ENCODE peak calls at places on chromosomes 6 and 20, in six cellular contexts. D is GM20000; E is T-cell; K is posterior cingulate gyrus; P is effector CD4-positive, alpha-beta T cell; V is lower leg skin. S is an unnamed sample.

GRCh38 chr6:162050579-162050978 is 677.0 kb downstream of the PRKN start:
- DNase-seq in P (no peak), D (no peak), V (no peak), E (no peak), K (no peak), S (no peak)

GRCh38 chr20:42945194-42945593 is 244.5 kb downstream of the PTPRT start:
- DNase-seq in D (no peak), E (no peak), P (no peak), K (no peak), V (no peak), S (no peak)

GRCh38 chr20:4573564-4574355 is 147.9 kb upstream of the PRND start:
- DNase-seq in P (no peak), V (no peak), E (no peak), K (no peak), D (no peak), S (no peak)

GRCh38 chr6:139931746-139932145 is 557.3 kb upstream of the CITED2 start:
- DNase-seq in K (no peak), V (no peak), D (no peak), E (no peak), P (no peak), S (no peak)

GRCh38 chr6:20924911-20925543 is 390.8 kb downstream of the CDKAL1 start:
- DNase-seq in E (no peak), K (no peak), P (no peak), V (no peak), D (no peak), S (no peak)

GRCh38 chr6:157885876-157886275 is 62.8 kb downstream of the SNX9 start:
- DNase-seq in P (no peak), D (no peak), E (no peak), K (no peak), V (no peak), S (no peak)

GRCh38 chr6:130012728-130013127 is 5.7 kb upstream of the L3MBTL3 start:
- DNase-seq in D (no peak), K (no peak), E (no peak), V (no peak), P (no peak), S (no peak)

GRCh38 chr6:116011096-116011401 is 49.6 kb downstream of the FRK start:
- DNase-seq in V (no peak), E (no peak), D (no peak), P (no peak), K (no peak), S (no peak)

GRCh38 chr6:116220172-116220571 is 33.7 kb downstream of the TSPYL4 start:
- DNase-seq in D (no peak), E (no peak), V (no peak), P (no peak), K (peak), S (no peak)

GRCh38 chr6:151067684-151068596 is 171.8 kb upstream of the AKAP12 start:
- DNase-seq in E (no peak), K (no peak), D (no peak), V (peak), P (no peak), S (no peak)

GRCh38 chr6:43219119-43219518 is 10.2 kb downstream of the DNPH1 start:
- DNase-seq in P (no peak), V (no peak), E (no peak), K (no peak), D (no peak), S (no peak)

GRCh38 chr20:45010399-45010828 is 44.1 kb downstream of the STK4 start:
- DNase-seq in P (no peak), D (no peak), E (no peak), V (no peak), K (no peak), S (no peak)

GRCh38 chr6:105952762-105953700 is 133.1 kb upstream of the PRDM1 start:
- DNase-seq in E (no peak), P (no peak), K (no peak), V (no peak), D (no peak), S (no peak)

GRCh38 chr6:150599199-150600002 is at the start of gene PLEKHG1:
- DNase-seq in P (peak), D (peak), V (peak), E (peak), K (peak), S (no peak)

GRCh38 chr20:4563534-4563933 is 158.2 kb upstream of the PRND start:
- DNase-seq in V (no peak), P (no peak), D (no peak), K (no peak), E (no peak), S (no peak)

GRCh38 chr6:126312013-126312665 is 27.8 kb upstream of the CENPW start:
- DNase-seq in V (no peak), P (no peak), K (no peak), E (no peak), D (peak), S (no peak)

GRCh38 chr20:24681634-24682495 is 212.4 kb downstream of the SYNDIG1 start:
- DNase-seq in E (no peak), V (no peak), D (no peak), P (no peak), K (no peak), S (no peak)

GRCh38 chr20:9977629-9978028 is 57.2 kb upstream of the ANKEF1 start:
- DNase-seq in E (no peak), P (no peak), V (no peak), D (no peak), K (no peak), S (no peak)

GRCh38 chr6:161079566-161080262 is 88.1 kb downstream of the MAP3K4 start:
- DNase-seq in P (peak), K (peak), E (no peak), D (no peak), V (no peak), S (no peak)

GRCh38 chr20:61835301-61835700 is 230.4 kb downstream of the TAF4 start:
- DNase-seq in V (no peak), E (no peak), D (no peak), K (no peak), P (no peak), S (no peak)

GRCh38 chr6:37006793-37007339 is 1.4 kb downstream of the FGD2 start:
- DNase-seq in K (no peak), P (no peak), D (no peak), E (no peak), V (no peak), S (no peak)

GRCh38 chr6:17589402-17590116 is 10.5 kb upstream of the FAM8A1 start:
- DNase-seq in D (no peak), P (no peak), E (no peak), K (no peak), V (no peak), S (no peak)